ENCODE peak calls at places on chromosomes 5 and 9, in six cellular contexts. P is AG10803, F is lower lobe of right lung, W is left ventricle myocardium inferior, V is Peyer's patch, S is hepatocyte. U is an unnamed sample.

GRCh38 chr5:53323943-53324642 is 156.3 kb upstream of the FST start:
- DNase-seq in P (peak), F (no peak), W (no peak), V (no peak), S (no peak), U (peak)

GRCh38 chr9:9950813-9951212 is 662.0 kb downstream of the PTPRD start:
- DNase-seq in P (peak), F (no peak), W (no peak), V (no peak), S (no peak), U (no peak)

GRCh38 chr9:108880917-108881316 is 18.9 kb downstream of the ACTL7A start:
- DNase-seq in P (no peak), F (no peak), W (no peak), V (no peak), S (no peak), U (no peak)

GRCh38 chr5:16926417-16926816 is 9.7 kb downstream of the MYO10 start:
- DNase-seq in P (no peak), F (no peak), W (no peak), V (no peak), S (no peak), U (no peak)

GRCh38 chr5:76143884-76144283 is 60.7 kb downstream of the SV2C start:
- DNase-seq in P (no peak), F (no peak), W (no peak), V (no peak), S (no peak), U (no peak)

GRCh38 chr9:1978941-1979340 is 36.2 kb upstream of the SMARCA2 start:
- DNase-seq in P (peak), F (peak), W (no peak), V (no peak), S (peak), U (peak)

GRCh38 chr9:91746904-91747303 is 203.1 kb downstream of the ROR2 start:
- DNase-seq in P (peak), F (no peak), W (no peak), V (no peak), S (peak), U (peak)

GRCh38 chr9:69822091-69822750 is 1.6 kb downstream of the CFAP95 start:
- DNase-seq in P (peak), F (no peak), W (no peak), V (no peak), S (no peak), U (peak)

GRCh38 chr9:96050048-96050875 is 174.8 kb downstream of the ERCC6L2 start:
- DNase-seq in P (no peak), F (no peak), W (no peak), V (no peak), S (no peak), U (no peak)

GRCh38 chr9:96051423-96051822 is 175.9 kb downstream of the ERCC6L2 start:
- DNase-seq in P (no peak), F (no peak), W (no peak), V (no peak), S (no peak), U (no peak)

GRCh38 chr9:96048954-96049831 is 173.7 kb downstream of the ERCC6L2 start:
- DNase-seq in P (no peak), F (no peak), W (peak), V (no peak), S (no peak), U (no peak)

GRCh38 chr9:96050876-96051185 is 175.3 kb downstream of the ERCC6L2 start:
- DNase-seq in P (no peak), F (no peak), W (no peak), V (no peak), S (no peak), U (no peak)

DNA sequence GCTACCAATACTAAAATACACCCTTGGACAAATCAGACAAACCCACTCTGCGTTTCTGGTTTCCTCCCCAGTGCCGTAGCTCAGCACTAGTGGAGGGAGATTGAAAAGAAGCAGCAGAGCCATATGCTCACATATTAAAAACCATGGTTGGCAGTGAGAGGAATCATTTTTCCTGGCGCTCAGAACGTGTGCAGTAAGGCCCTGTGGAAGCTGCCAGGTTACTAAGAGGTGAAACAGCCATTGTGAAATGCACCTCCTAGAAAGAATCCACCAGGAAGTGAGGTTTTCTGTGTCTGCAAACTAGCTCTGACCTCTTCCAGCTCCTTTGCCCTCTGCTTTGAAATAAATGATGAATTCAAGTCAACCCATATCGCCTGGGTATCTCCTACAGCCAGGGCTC is 177.2 kb downstream of the ERCC6L2 start:
- DNase-seq in P (no peak), F (no peak), W (no peak), V (no peak), S (no peak), U (no peak)
- TF ChIP-seq CTCF in P (no peak), F (no peak), W (no peak), V (no peak), S (no peak), U (no peak)

GRCh38 chr5:321726-322251 is 275 bp downstream of the AHRR start:
- DNase-seq in P (no peak), F (no peak), W (no peak), V (no peak), S (no peak), U (no peak)

GRCh38 chr5:320524-321232 is 836 bp upstream of the AHRR start:
- DNase-seq in P (no peak), F (no peak), W (no peak), V (no peak), S (no peak), U (no peak)

GRCh38 chr5:322942-323879 is 1.7 kb downstream of the AHRR start:
- DNase-seq in P (peak), F (no peak), W (no peak), V (no peak), S (no peak), U (peak)

GRCh38 chr5:321233-321725 is at the start of gene AHRR:
- DNase-seq in P (peak), F (peak), W (peak), V (peak), S (peak), U (peak)

GRCh38 chr5:322281-322941 is 897 bp downstream of the AHRR start:
- DNase-seq in P (peak), F (no peak), W (no peak), V (no peak), S (no peak), U (peak)
- H3K4me3 ChIP-seq in P (peak), F (peak), W (peak), V (peak), S (no peak), U (peak)

DNA sequence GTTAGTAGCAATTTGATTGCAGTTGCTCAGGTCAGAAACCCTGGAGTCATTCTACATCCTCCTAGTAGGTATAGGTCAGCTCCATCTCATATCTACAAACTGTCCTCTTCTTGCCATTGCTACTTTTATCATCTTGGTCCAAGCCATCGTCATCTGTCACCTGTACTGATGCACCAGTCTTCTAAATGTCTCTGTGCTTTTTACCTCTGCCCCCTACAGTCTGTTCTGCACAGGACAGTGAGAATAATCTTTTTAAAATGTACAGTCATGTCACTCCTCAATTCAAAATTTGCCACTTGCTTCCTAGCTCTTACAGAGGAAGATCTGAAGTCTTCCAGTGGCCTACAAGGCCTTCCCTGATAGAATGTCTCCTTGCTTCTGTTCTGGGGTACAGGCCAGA is 6.8 kb downstream of the NNT start:
- DNase-seq in P (no peak), F (no peak), W (no peak), V (no peak), S (no peak), U (no peak)
- TF ChIP-seq CTCF in P (peak), F (no peak), W (no peak), V (no peak), S (peak), U (peak)

DNA sequence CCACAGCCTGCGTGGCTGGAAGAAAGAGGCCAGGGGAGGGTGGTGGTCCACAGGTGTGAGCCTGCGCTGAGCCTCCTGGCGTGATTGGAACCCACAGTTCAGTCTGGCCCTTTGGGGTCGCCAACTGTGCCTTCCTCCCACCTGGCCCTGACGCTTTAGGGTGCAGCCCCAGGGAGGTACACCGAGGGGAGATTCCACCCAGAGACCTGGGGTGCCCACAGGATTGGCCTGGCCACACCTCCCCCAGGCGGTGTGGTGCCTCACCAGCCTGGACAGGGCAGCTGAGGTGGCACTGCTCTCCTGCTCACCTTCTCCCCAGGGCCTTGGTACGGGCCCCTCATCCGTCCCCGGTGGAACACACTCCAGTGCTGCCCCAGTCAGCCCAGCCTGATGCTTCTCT is 987 bp upstream of the CLIC3 start:
- DNase-seq in P (no peak), F (no peak), W (no peak), V (no peak), S (no peak), U (no peak)
- H3K4me3 ChIP-seq in P (no peak), F (peak), W (no peak), V (peak), S (no peak), U (no peak)

GRCh38 chr9:15423328-15423985 is 781 bp downstream of the SNAPC3 start:
- DNase-seq in P (peak), F (no peak), W (no peak), V (no peak), S (peak), U (peak)
- TF ChIP-seq CTCF in P (peak), F (no peak), W (no peak), V (no peak), S (peak), U (peak)

DNA sequence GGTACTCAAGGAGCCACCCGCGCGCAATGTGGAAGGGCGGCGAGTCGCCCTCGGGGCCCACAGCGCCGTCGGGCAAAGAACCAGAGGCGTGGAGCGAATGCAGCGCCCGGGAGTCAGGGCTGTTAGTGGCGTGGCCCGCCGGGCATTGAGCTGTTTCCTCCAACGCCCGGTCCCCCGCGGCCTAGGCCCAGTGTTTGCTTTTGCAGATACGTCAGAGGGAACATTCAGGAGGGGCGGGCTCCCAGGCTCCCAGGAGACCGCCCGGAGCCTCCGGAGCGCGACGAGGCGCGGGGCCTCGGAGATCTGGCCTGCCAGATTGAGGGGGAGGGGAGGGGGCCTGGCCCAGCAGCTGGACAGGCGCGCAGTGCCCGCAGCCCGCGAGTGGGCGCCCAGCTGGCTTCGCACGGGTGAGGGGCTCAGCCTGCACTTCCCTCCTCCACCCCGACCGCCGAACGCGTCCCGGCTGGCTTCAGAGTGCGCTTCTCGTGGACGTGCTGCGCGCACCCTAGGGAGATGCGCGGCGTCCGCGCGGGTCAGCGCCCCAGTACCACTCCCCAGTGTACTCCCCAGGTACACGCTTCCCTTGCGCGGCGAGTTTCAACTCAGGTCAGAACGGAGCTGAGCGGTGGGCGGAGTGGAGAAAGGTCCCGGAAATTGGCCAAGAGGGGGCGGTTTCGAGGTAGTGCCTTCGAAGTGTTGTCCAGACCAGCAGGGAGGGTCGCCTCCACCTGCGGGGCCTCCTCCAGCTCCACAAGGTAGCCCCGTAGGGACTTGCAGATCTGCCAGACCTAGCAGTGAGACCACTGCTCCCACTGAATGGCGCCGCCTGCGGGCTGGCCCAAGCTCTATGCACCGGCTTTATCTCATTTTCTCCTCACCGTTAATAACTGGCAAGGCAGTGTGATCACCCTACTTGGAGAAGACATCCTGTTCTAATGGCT is 130.4 kb downstream of the TMEM174 start:
- DNase-seq in P (no peak), F (no peak), W (no peak), V (peak), S (peak), U (no peak)
- H3K4me3 ChIP-seq in P (no peak), F (no peak), W (peak), V (peak), S (no peak), U (no peak)